ENCODE peak calls at places on chromosome 6, in four cellular contexts. A is HepG2, R is WTC11, B is K562. Q is an unnamed sample.

GRCh38 chr6:141301779-141302178 is 830.9 kb upstream of the GJE1 start:
- DNase-seq in B (no peak), R (no peak), A (no peak), Q (no peak)

GRCh38 chr6:165049362-165049761 is 260.0 kb downstream of the C6orf118 start:
- DNase-seq in B (peak; percentile 66), A (peak; percentile 32), R (peak; percentile 88), Q (peak; percentile 60)

GRCh38 chr6:156852858-156853216 is 75.7 kb downstream of the ARID1B start:
- DNase-seq in B (no peak), R (no peak), A (no peak), Q (no peak)

GRCh38 chr6:85077098-85077497 is 312.7 kb upstream of the TBX18 start:
- DNase-seq in R (no peak), A (no peak), B (no peak), Q (no peak)

GRCh38 chr6:56642366-56643261 is at the start of gene DST:
- DNase-seq in B (no peak), R (no peak), A (peak; percentile 81), Q (no peak)

GRCh38 chr6:134676307-134677281 is 273.3 kb downstream of the ALDH8A1 start:
- DNase-seq in A (no peak), R (no peak), B (no peak), Q (no peak)

GRCh38 chr6:144265390-144265789 is 19.7 kb upstream of the UTRN start:
- DNase-seq in B (no peak), R (peak; percentile 19), A (peak; percentile 67), Q (peak; percentile 22)

GRCh38 chr6:24663198-24663597 is 3.5 kb downstream of the TDP2 start:
- DNase-seq in B (no peak), A (no peak), R (no peak), Q (no peak)

GRCh38 chr6:124119591-124119990 is 315.9 kb downstream of the NKAIN2 start:
- DNase-seq in B (no peak), A (no peak), R (no peak), Q (no peak)

GRCh38 chr6:95804847-95805541 is 210.8 kb upstream of the FUT9 start:
- DNase-seq in A (peak; percentile 98), R (no peak), B (no peak), Q (no peak)

GRCh38 chr6:84877515-84878210 is 113.3 kb upstream of the TBX18 start:
- DNase-seq in R (no peak), B (no peak), A (no peak), Q (no peak)

GRCh38 chr6:137904822-137905617 is 38.0 kb downstream of the TNFAIP3 start:
- DNase-seq in B (no peak), A (no peak), R (no peak), Q (no peak)

GRCh38 chr6:69090132-69090531 is 455.1 kb downstream of the ADGRB3 start:
- DNase-seq in B (no peak), R (no peak), A (no peak), Q (no peak)

GRCh38 chr6:17381429-17382147 is 11.8 kb upstream of the CAP2 start:
- DNase-seq in R (no peak), B (no peak), A (no peak), Q (no peak)

GRCh38 chr6:18748314-18748713 is 361.2 kb downstream of the RNF144B start:
- DNase-seq in B (no peak), R (no peak), A (no peak), Q (no peak)

GRCh38 chr6:52611833-52612232 is 35.0 kb upstream of the TRAM2 start:
- DNase-seq in A (no peak), R (no peak), B (peak; percentile 29), Q (no peak)

GRCh38 chr6:38080889-38081288 is 261.4 kb downstream of the ZFAND3 start:
- DNase-seq in A (peak; percentile 5), B (no peak), R (no peak), Q (no peak)

GRCh38 chr6:99613398-99613704 is 6.7 kb downstream of the PRDM13 start:
- DNase-seq in B (no peak), A (no peak), R (peak; percentile 79), Q (peak; percentile 69)

GRCh38 chr6:83518946-83519489 is 6.7 kb downstream of the PRSS35 start:
- DNase-seq in R (no peak), A (no peak), B (no peak), Q (peak; percentile 13)

GRCh38 chr6:133952815-133953633 is at the start of gene TBPL1:
- DNase-seq in A (peak; percentile 91), R (peak; percentile 92), B (peak; percentile 90), Q (peak; percentile 97)

GRCh38 chr6:166544294-166544605 is 42.2 kb downstream of the RAMACL start:
- DNase-seq in B (no peak), R (no peak), A (no peak), Q (no peak)

GRCh38 chr6:3140201-3140600 is 17.1 kb downstream of the TUBB2A start:
- DNase-seq in R (no peak), B (no peak), A (no peak), Q (no peak)

GRCh38 chr6:33014841-33015634 is 5.6 kb upstream of the HLA-DOA start:
- DNase-seq in A (peak; percentile 77), B (peak; percentile 72), R (no peak), Q (peak; percentile 72)

GRCh38 chr6:4804095-4804494 is 27.9 kb downstream of the CDYL start:
- DNase-seq in B (no peak), A (peak; percentile 34), R (no peak), Q (no peak)

GRCh38 chr6:132900849-132901248 is 86.5 kb downstream of the RPS12 start:
- DNase-seq in A (no peak), R (no peak), B (no peak), Q (no peak)

GRCh38 chr6:161561938-161562337 is 288.1 kb upstream of the AGPAT4 start:
- DNase-seq in R (no peak), B (no peak), A (no peak), Q (no peak)

GRCh38 chr6:31556312-31556711 is 8.9 kb downstream of the NFKBIL1 start:
- DNase-seq in R (no peak), A (no peak), B (no peak), Q (no peak)

GRCh38 chr6:41687501-41688175 is 47.8 kb downstream of the TFEB start:
- DNase-seq in R (peak; percentile 76), B (no peak), A (no peak), Q (no peak)
- TF ChIP-seq ELF4 in R (no peak), B (no peak), A (no peak), Q (no peak)

DNA sequence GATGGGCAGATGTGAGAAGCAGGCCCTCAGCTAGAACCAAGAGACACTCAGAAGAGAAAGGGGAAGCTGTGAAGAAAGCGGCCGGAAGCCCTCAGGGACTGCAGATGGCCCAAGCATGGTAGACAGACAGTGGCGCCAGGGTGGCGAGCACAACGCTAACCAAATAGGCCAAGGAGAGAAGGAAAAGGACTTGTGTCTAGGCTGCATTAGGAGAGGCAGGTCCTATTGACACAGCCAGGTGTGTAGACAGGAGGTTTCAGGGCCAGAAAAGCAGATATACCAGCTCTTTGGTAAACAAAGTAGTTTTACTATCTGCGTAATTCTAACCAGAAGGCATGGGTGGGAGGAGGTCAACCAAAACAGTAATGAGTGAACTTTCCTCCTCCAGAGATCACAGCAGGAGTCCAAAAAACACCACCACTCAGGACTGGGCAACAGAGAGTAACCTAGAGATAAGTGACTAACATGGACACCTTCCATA is 15.8 kb upstream of the MAP7 start:
- DNase-seq in R (no peak), A (no peak), B (peak; percentile 23), Q (no peak)
- TF ChIP-seq ELF4 in R (no peak), A (no peak), B (peak; percentile 3), Q (no peak)

GRCh38 chr6:150296890-150297289 is 71.9 kb upstream of the IYD start:
- DNase-seq in R (no peak), A (no peak), B (no peak), Q (no peak)

GRCh38 chr6:150299873-150300485 is 68.8 kb upstream of the IYD start:
- DNase-seq in A (no peak), R (no peak), B (no peak), Q (no peak)

GRCh38 chr6:150298029-150298380 is 70.8 kb upstream of the IYD start:
- DNase-seq in R (no peak), A (no peak), B (no peak), Q (no peak)

GRCh38 chr6:150298676-150299075 is 70.1 kb upstream of the IYD start:
- DNase-seq in B (no peak), R (no peak), A (no peak), Q (no peak)

GRCh38 chr6:150297327-150298028 is 71.3 kb upstream of the IYD start:
- DNase-seq in B (peak; percentile 56), A (no peak), R (no peak), Q (no peak)
- TF ChIP-seq ELF4 in B (no peak), A (no peak), R (no peak), Q (no peak)

GRCh38 chr6:70152786-70153185 is 150.1 kb downstream of the COL9A1 start:
- DNase-seq in A (no peak), R (no peak), B (no peak), Q (no peak)
- TF ChIP-seq ELF4 in A (no peak), R (no peak), B (no peak), Q (no peak)

GRCh38 chr6:153058291-153058690 is 55.8 kb upstream of the MTRF1L start:
- DNase-seq in A (no peak), R (no peak), B (no peak), Q (no peak)
- TF ChIP-seq ELF4 in A (no peak), R (no peak), B (no peak), Q (no peak)

GRCh38 chr6:170025341-170026271 is 265.3 kb downstream of the DLL1 start:
- DNase-seq in B (no peak), R (no peak), A (no peak), Q (no peak)

GRCh38 chr6:170028629-170029345 is 262.1 kb downstream of the DLL1 start:
- DNase-seq in B (no peak), A (no peak), R (peak; percentile 7), Q (no peak)

GRCh38 chr6:170026272-170027110 is 264.4 kb downstream of the DLL1 start:
- DNase-seq in B (no peak), R (no peak), A (no peak), Q (no peak)

GRCh38 chr6:170029416-170030283 is 261.2 kb downstream of the DLL1 start:
- DNase-seq in A (no peak), R (peak; percentile 3), B (no peak), Q (no peak)

GRCh38 chr6:170027111-170028043 is 263.5 kb downstream of the DLL1 start:
- DNase-seq in A (no peak), B (no peak), R (no peak), Q (no peak)
- TF ChIP-seq ELF4 in A (no peak), B (no peak), R (no peak), Q (no peak)

Q was measured in HEK293T.